ENCODE peak calls at places on chromosomes 6 and 20, in four cellular contexts. X is neuronal stem cell, L is EL, S is Daoy. U is an unnamed sample.

GRCh38 chr6:51330971-51331370 is 512.3 kb downstream of the TFAP2B start:
- DNase-seq in X (no peak), L (no peak), S (no peak), U (no peak)

GRCh38 chr6:149212892-149213786 is 104.4 kb upstream of the TAB2 start:
- DNase-seq in S (no peak), L (peak; percentile 9), X (no peak), U (no peak)

GRCh38 chr20:56515657-56516381 is 8.7 kb upstream of the FAM209A start:
- DNase-seq in S (no peak), L (peak; percentile 7), X (no peak), U (no peak)

GRCh38 chr6:165218816-165219215 is 90.6 kb downstream of the C6orf118 start:
- DNase-seq in S (peak; percentile 1), X (no peak), L (no peak), U (peak; percentile 87)

GRCh38 chr6:43184268-43184985 is 2.4 kb downstream of the CUL9 start:
- DNase-seq in S (no peak), X (no peak), L (no peak), U (no peak)

GRCh38 chr20:54479138-54479906 is 3.9 kb downstream of the DOK5 start:
- DNase-seq in S (peak; percentile 13), L (no peak), X (no peak), U (peak; percentile 7)

GRCh38 chr6:43671801-43672690 is 15.5 kb downstream of the MRPS18A start:
- DNase-seq in X (no peak), L (no peak), S (no peak), U (no peak)

GRCh38 chr20:17909745-17910345 is 58.7 kb downstream of the SNX5 start:
- DNase-seq in S (no peak), X (no peak), L (no peak), U (no peak)

GRCh38 chr6:91476000-91476399 is 889.1 kb upstream of the MAP3K7 start:
- DNase-seq in S (peak; percentile 13), L (peak; percentile 0), X (no peak), U (peak; percentile 79)

GRCh38 chr6:1043458-1043836 is 268.5 kb upstream of the FOXQ1 start:
- DNase-seq in S (no peak), X (no peak), L (no peak), U (no peak)

GRCh38 chr6:108123946-108124345 is 41.9 kb upstream of the NR2E1 start:
- DNase-seq in L (no peak), X (no peak), S (no peak), U (no peak)

GRCh38 chr6:829646-830045 is 136.7 kb upstream of the EXOC2 start:
- DNase-seq in L (no peak), S (no peak), X (no peak), U (no peak)

GRCh38 chr6:80217799-80218198 is 111.3 kb downstream of the BCKDHB start:
- DNase-seq in S (no peak), L (no peak), X (no peak), U (no peak)

GRCh38 chr20:48236001-48236400 is 450.7 kb upstream of the SULF2 start:
- DNase-seq in S (no peak), X (no peak), L (no peak), U (no peak)

GRCh38 chr6:389622-390021 is 1.9 kb upstream of the IRF4 start:
- DNase-seq in L (no peak), X (no peak), S (no peak), U (no peak)

GRCh38 chr20:14193885-14194284 is 143.5 kb downstream of the FLRT3 start:
- DNase-seq in S (no peak), L (no peak), X (no peak), U (peak; percentile 12)

GRCh38 chr6:97000138-97000537 is 75.6 kb downstream of the KLHL32 start:
- DNase-seq in L (no peak), S (no peak), X (no peak), U (no peak)

GRCh38 chr6:87104657-87105056 is 9.8 kb upstream of the CGA start:
- DNase-seq in X (no peak), S (no peak), L (peak; percentile 19), U (no peak)

GRCh38 chr6:113776998-113777397 is 80.1 kb upstream of the MARCKS start:
- DNase-seq in X (peak; percentile 47), L (no peak), S (no peak), U (no peak)

U was measured in HT1080.